ENCODE peak calls at places on chromosomes 7 and 10, in four cellular contexts. S is tibial artery, F is GM10248, P is chondrocyte. Q is an unnamed sample.

GRCh38 chr7:120857558-120858298 is at the start of gene TSPAN12:
- DNase-seq in S (peak), F (peak), P (peak), Q (peak)

GRCh38 chr7:157255201-157255606 is 81.6 kb upstream of the DNAJB6 start:
- DNase-seq in S (no peak), F (no peak), P (no peak), Q (no peak)

GRCh38 chr10:55232553-55232952 is 431.5 kb upstream of the PCDH15 start:
- DNase-seq in S (no peak), P (no peak), F (no peak), Q (no peak)

GRCh38 chr10:122072491-122072890 is 83.5 kb downstream of the TACC2 start:
- DNase-seq in P (no peak), S (no peak), F (no peak), Q (no peak)

GRCh38 chr10:88045544-88046415 is 182.4 kb downstream of the PTEN start:
- DNase-seq in F (no peak), S (no peak), P (no peak), Q (no peak)

GRCh38 chr10:7506571-7506970 is 95.7 kb upstream of the SFMBT2 start:
- DNase-seq in P (no peak), S (no peak), F (no peak), Q (no peak)

GRCh38 chr10:94630017-94630688 is 53.4 kb upstream of the CYP2C18 start:
- DNase-seq in P (no peak), F (peak), S (no peak), Q (no peak)

GRCh38 chr10:11959966-11960365 is 82.6 kb downstream of the UPF2 start:
- DNase-seq in S (no peak), F (no peak), P (no peak), Q (no peak)

GRCh38 chr10:69007260-69007659 is 18.7 kb downstream of the KIFBP start:
- DNase-seq in F (no peak), S (no peak), P (no peak), Q (no peak)

GRCh38 chr7:148906707-148907498 is 22.8 kb upstream of the EZH2 start:
- DNase-seq in P (no peak), F (no peak), S (no peak), Q (no peak)

GRCh38 chr7:157432957-157433576 is 96.3 kb downstream of the DNAJB6 start:
- DNase-seq in F (peak), S (peak), P (peak), Q (no peak)

GRCh38 chr10:24552346-24553016 is 171.2 kb downstream of the ARHGAP21 start:
- DNase-seq in S (no peak), P (no peak), F (peak), Q (no peak)

GRCh38 chr10:88256013-88256680 is 327.0 kb downstream of the RNLS start:
- DNase-seq in S (peak), F (no peak), P (no peak), Q (no peak)

GRCh38 chr7:1136841-1137516 is 23.0 kb downstream of the ZFAND2A start:
- DNase-seq in P (peak), F (no peak), S (no peak), Q (peak)

GRCh38 chr7:47799529-47799928 is 148.7 kb downstream of the PKD1L1 start:
- DNase-seq in P (no peak), S (no peak), F (no peak), Q (no peak)

GRCh38 chr10:103958996-103959395 is 7.9 kb upstream of the SLK start:
- DNase-seq in P (no peak), F (no peak), S (no peak), Q (no peak)

GRCh38 chr10:104339469-104340098 is 1.3 kb upstream of the ITPRIP start:
- DNase-seq in F (no peak), P (no peak), S (no peak), Q (no peak)

GRCh38 chr7:157464111-157464970 is 127.5 kb downstream of the DNAJB6 start:
- DNase-seq in P (no peak), S (no peak), F (no peak), Q (no peak)

GRCh38 chr10:60334991-60335390 is 54.7 kb downstream of the ANK3 start:
- DNase-seq in F (no peak), S (no peak), P (no peak), Q (no peak)

GRCh38 chr10:35887686-35888085 is 245.6 kb upstream of the FZD8 start:
- DNase-seq in S (no peak), F (no peak), P (no peak), Q (no peak)

GRCh38 chr10:1425886-1426285 is 311.4 kb downstream of the ADARB2 start:
- DNase-seq in F (peak), S (no peak), P (no peak), Q (no peak)

GRCh38 chr10:132397036-132397541 is at the start of gene PWWP2B:
- DNase-seq in S (no peak), P (no peak), F (no peak), Q (no peak)

GRCh38 chr7:4132221-4132620 is 549.9 kb upstream of the FOXK1 start:
- DNase-seq in P (peak), F (no peak), S (peak), Q (no peak)

GRCh38 chr10:8453587-8453986 is 399.1 kb downstream of the GATA3 start:
- DNase-seq in F (no peak), S (peak), P (no peak), Q (no peak)

GRCh38 chr7:95052692-95053091 is 145.3 kb downstream of the PPP1R9A start:
- DNase-seq in P (no peak), F (no peak), S (no peak), Q (no peak)

GRCh38 chr10:122847782-122848604 is 2.3 kb upstream of the CUZD1 start:
- DNase-seq in S (no peak), P (no peak), F (no peak), Q (no peak)

GRCh38 chr10:27138277-27138676 is 15.9 kb downstream of the YME1L1 start:
- DNase-seq in S (no peak), F (no peak), P (no peak), Q (no peak)

GRCh38 chr7:98372993-98373392 is 27.9 kb downstream of the BAIAP2L1 start:
- DNase-seq in S (no peak), P (no peak), F (no peak), Q (no peak)

GRCh38 chr10:96072673-96073072 is 29.3 kb downstream of the CCNJ start:
- DNase-seq in P (no peak), S (no peak), F (no peak), Q (no peak)

GRCh38 chr10:93554760-93555432 is 11.6 kb upstream of the FFAR4 start:
- DNase-seq in S (peak), P (no peak), F (peak), Q (peak)

GRCh38 chr10:102780246-102780645 is 36.5 kb downstream of the WBP1L start:
- DNase-seq in F (no peak), P (no peak), S (no peak), Q (no peak)

GRCh38 chr10:104327745-104328635 is 10.3 kb downstream of the ITPRIP start:
- DNase-seq in P (no peak), F (no peak), S (peak), Q (no peak)

GRCh38 chr7:31744294-31744874 is 57.4 kb downstream of the PPP1R17 start:
- DNase-seq in P (no peak), F (peak), S (peak), Q (peak)

GRCh38 chr10:98314577-98315284 is 46.7 kb upstream of the LOXL4 start:
- DNase-seq in F (no peak), P (no peak), S (peak), Q (no peak)

GRCh38 chr7:53315986-53316385 is 280.6 kb downstream of the POM121L12 start:
- DNase-seq in S (no peak), F (no peak), P (no peak), Q (no peak)

GRCh38 chr7:40288827-40289226 is 154.0 kb downstream of the SUGCT start:
- DNase-seq in F (no peak), P (no peak), S (no peak), Q (no peak)

GRCh38 chr10:112678581-112678980 is 231.6 kb downstream of the VTI1A start:
- DNase-seq in F (no peak), P (no peak), S (no peak), Q (no peak)

GRCh38 chr10:60905580-60905979 is 38.4 kb downstream of the RHOBTB1 start:
- DNase-seq in S (peak), F (no peak), P (no peak), Q (no peak)

GRCh38 chr7:5477723-5478531 is 54.3 kb upstream of the TNRC18 start:
- DNase-seq in S (no peak), F (peak), P (no peak), Q (no peak)

DNA sequence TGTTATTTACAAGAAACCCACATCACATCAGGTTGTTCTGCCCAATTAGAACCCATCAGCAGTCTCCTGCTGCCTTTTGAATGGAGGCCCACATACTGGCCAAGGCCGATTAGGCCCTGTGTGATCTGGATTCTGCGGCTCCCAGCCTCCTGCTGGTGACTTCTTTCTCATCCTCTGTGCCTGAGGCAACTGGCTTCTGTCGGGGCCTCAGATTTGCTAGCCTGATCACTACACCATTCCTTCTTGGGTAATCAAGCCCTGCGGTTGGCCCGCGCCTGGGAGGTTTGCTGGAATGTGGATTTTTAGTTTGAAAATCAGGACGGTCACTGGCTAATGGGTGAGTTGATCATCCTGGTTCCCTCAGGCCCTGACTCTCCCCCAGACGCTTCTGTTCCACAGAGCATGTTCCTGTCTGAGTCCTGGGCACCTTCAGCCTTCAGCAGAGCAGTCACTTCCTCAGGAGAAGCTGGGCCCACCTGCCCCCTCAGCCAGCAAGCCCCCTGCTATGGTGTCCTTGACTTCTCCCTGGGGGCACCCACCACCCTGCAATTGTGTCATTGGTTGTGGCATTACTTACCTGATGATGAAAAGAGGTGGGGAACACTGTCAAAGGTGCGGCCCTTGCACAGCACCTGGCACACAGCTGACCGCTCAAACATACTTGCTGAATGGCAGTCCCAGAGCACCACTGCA is 207.6 kb downstream of the PHTF2 start:
- DNase-seq in P (no peak), S (no peak), F (no peak), Q (no peak)
- TF ChIP-seq CTCF in P (no peak), S (no peak), F (no peak), Q (no peak)

DNA sequence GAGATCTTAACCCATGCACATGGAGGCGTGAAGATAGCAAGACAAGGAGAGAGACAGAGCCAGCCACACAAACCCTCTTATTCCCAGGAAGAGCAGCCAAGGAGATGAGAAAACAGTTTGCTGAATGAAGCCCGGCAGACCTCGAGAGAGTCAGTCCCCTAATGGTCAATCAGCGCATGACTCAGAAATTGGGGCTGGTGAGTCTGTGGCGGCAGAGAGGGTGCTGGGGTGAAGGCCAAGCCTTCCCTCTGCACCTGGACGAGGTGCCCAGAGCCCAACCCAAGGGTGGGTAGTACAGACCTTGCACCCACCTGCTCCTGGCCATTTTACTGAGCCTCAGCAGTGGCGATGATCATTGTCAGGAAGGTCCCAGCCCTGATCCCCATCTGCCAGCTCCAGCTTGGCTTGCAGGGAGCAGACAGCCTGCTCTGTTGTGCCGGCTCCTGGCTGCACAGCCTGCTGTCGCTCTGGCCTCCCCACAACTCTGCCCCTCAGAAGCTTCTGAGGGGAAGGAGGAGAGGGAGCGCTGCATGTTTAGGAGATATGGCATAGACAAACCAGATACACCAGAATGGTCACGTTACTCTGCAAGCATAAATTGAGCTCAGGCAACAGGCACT is 256.6 kb downstream of the RPS24 start:
- DNase-seq in F (no peak), P (peak), S (no peak), Q (no peak)
- TF ChIP-seq CTCF in F (no peak), P (no peak), S (no peak), Q (no peak)

DNA sequence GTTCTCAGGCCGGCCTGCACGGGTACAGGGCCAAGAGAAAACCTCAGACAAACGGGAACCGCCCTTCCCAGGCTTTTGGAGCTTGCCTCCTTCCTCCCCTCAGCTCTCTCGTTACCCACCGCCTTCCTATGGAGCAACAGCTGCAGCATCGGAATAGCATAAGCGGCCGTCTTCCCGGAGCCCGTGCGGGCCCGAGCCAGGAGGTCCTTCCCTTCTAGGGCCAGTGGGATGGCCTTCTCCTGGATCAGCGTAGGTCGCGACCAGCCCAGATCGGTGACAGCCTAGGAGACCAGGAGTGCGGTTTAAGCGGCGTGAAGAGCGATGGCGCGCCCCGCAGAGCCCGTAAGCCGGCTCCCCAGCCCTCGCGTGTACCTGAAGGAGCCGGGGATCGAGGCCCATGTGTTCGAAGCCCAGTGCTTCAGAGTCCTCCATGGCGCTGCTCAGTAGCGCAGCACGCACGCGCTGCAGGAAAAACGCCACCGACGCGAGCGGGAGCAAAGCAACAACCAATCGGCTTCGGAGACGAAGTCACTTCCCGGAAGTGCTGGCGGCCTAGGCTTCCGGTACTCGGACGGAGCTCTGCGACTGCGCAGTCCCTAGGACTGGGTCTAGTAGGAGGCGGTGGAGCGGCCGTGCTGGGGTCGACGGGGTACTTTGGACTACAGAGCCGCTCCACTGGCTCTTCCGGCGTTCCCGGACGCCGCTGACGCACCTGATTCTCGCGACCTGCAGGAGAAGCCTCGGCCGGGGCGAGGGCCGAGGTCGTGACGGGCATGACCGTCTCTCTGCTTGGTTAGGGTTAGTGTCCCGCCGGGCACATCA is at the start of gene DDX56:
- DNase-seq in F (peak), S (peak), P (peak), Q (peak)
- TF ChIP-seq CTCF in F (no peak), S (no peak), P (no peak), Q (no peak)

GRCh38 chr7:103524042-103524907 is 78.3 kb upstream of the SLC26A5 start:
- DNase-seq in F (peak), P (no peak), S (no peak), Q (no peak)
- TF ChIP-seq CTCF in F (no peak), P (peak), S (peak), Q (no peak)